ENCODE peak calls at places on chromosomes 11 and 22, in seven cellular contexts. Y is Peyer's patch; E is NCI-H1105 treated with DMSO at 0.1 percent for 48 hours; I is stimulated activated CD8-positive, alpha-beta memory T cell treated with anti-CD3 and anti-CD28 coated beads, Interleukin-4, amount 100 ng/mL, for 1 hour; Z is EH; O is T-helper 17 cell; L is RPMI7951. W is an unnamed sample.

GRCh38 chr11:111715142-111715816 is 50.9 kb downstream of the PPP2R1B start:
- DNase-seq in Y (no peak), E (no peak), I (no peak), Z (no peak), O (no peak), L (no peak), W (no peak)

GRCh38 chr11:134574425-134574824 is 162.4 kb upstream of the B3GAT1 start:
- DNase-seq in Y (no peak), E (no peak), I (no peak), Z (no peak), O (no peak), L (no peak), W (no peak)

GRCh38 chr11:124194696-124195418 is 11.7 kb downstream of the OR10D3 start:
- DNase-seq in Y (no peak), E (peak), I (peak), Z (peak), O (no peak), L (peak), W (peak)

GRCh38 chr11:121451178-121451981 is 734 bp upstream of the SORL1 start:
- DNase-seq in Y (peak), E (no peak), I (no peak), Z (no peak), O (no peak), L (no peak), W (no peak)

GRCh38 chr11:120793150-120793549 is 230.8 kb upstream of the TBCEL start:
- DNase-seq in Y (no peak), E (no peak), I (no peak), Z (no peak), O (no peak), L (no peak), W (no peak)

GRCh38 chr11:91981995-91982394 is 242.6 kb upstream of the FAT3 start:
- DNase-seq in Y (no peak), E (no peak), I (no peak), Z (peak), O (no peak), L (peak), W (peak)

GRCh38 chr11:65499713-65500261 is 942 bp downstream of the MALAT1 start:
- DNase-seq in Y (no peak), E (peak), I (no peak), Z (no peak), O (no peak), L (no peak), W (no peak)

GRCh38 chr11:73168925-73169579 is 26.9 kb upstream of the FCHSD2 start:
- DNase-seq in Y (no peak), E (no peak), I (no peak), Z (peak), O (no peak), L (no peak), W (no peak)

GRCh38 chr11:129386795-129387390 is 11.2 kb downstream of the BARX2 start:
- DNase-seq in Y (no peak), E (no peak), I (no peak), Z (peak), O (no peak), L (no peak), W (no peak)

GRCh38 chr22:32407332-32407731 is 4.7 kb downstream of the RTCB start:
- DNase-seq in Y (no peak), E (no peak), I (no peak), Z (no peak), O (no peak), L (no peak), W (no peak)

GRCh38 chr11:19938051-19938856 is 222.0 kb downstream of the DBX1 start:
- DNase-seq in Y (no peak), E (peak), I (no peak), Z (peak), O (no peak), L (peak), W (no peak)

GRCh38 chr11:35303596-35304392 is 115.6 kb downstream of the SLC1A2 start:
- DNase-seq in Y (peak), E (no peak), I (no peak), Z (peak), O (no peak), L (peak), W (no peak)

GRCh38 chr11:18490736-18491485 is 35.3 kb downstream of the LDHAL6A start:
- DNase-seq in Y (no peak), E (no peak), I (no peak), Z (no peak), O (no peak), L (no peak), W (no peak)

GRCh38 chr11:130223291-130223971 is 63.8 kb downstream of the ST14 start:
- DNase-seq in Y (no peak), E (no peak), I (no peak), Z (no peak), O (no peak), L (no peak), W (no peak)